ENCODE peak calls at places on chromosome 12, in nine cellular contexts. M is WERI-Rb-1; N is PC-9; Z is upper lobe of right lung; O is cardiac muscle cell; G is prostate gland; X is Panc1; E is A549; W is CD4-positive, alpha-beta T cell. C is an unnamed sample.

GRCh38 chr12:4781212-4781611 is 61.0 kb downstream of the GALNT8 start:
- DNase-seq in X (no peak), W (no peak), N (no peak), E (no peak), M (no peak), G (no peak), Z (no peak), O (no peak), C (no peak)

GRCh38 chr12:80648866-80649265 is 58.6 kb upstream of the MYF6 start:
- DNase-seq in Z (no peak), W (no peak), N (no peak), X (no peak), E (no peak), O (no peak), M (no peak), G (no peak), C (no peak)

GRCh38 chr12:16003460-16003859 is 92.3 kb downstream of the DERA start:
- DNase-seq in G (no peak), X (no peak), O (no peak), E (no peak), M (no peak), N (no peak), W (no peak), Z (no peak), C (no peak)

GRCh38 chr12:47074757-47075156 is 4.7 kb upstream of the PCED1B start:
- DNase-seq in N (no peak), Z (no peak), X (no peak), O (no peak), G (no peak), E (no peak), M (no peak), W (no peak), C (no peak)

GRCh38 chr12:63930971-63931370 is 86.5 kb downstream of the SRGAP1 start:
- DNase-seq in W (no peak), X (no peak), O (no peak), M (no peak), Z (no peak), G (no peak), N (no peak), E (no peak), C (no peak)

GRCh38 chr12:5748027-5748426 is 197.0 kb downstream of the ANO2 start:
- DNase-seq in Z (no peak), N (no peak), W (no peak), M (no peak), E (no peak), G (no peak), X (no peak), O (no peak), C (no peak)

GRCh38 chr12:23342407-23342806 is 607.1 kb downstream of the SOX5 start:
- DNase-seq in O (no peak), E (no peak), G (no peak), W (no peak), X (no peak), Z (no peak), N (no peak), M (no peak), C (no peak)

GRCh38 chr12:91974541-91974940 is 171.1 kb downstream of the BTG1 start:
- DNase-seq in O (no peak), W (no peak), G (no peak), X (no peak), E (no peak), Z (no peak), M (peak; percentile 65), N (no peak), C (no peak)

GRCh38 chr12:59626382-59626781 is 30.6 kb downstream of the SLC16A7 start:
- DNase-seq in N (peak; percentile 42), M (no peak), W (no peak), X (no peak), G (no peak), E (no peak), O (no peak), Z (no peak), C (no peak)

GRCh38 chr12:47271800-47272230 is 192.1 kb upstream of the AMIGO2 start:
- DNase-seq in O (no peak), Z (no peak), E (peak; percentile 35), N (no peak), W (no peak), G (no peak), M (no peak), X (no peak), C (no peak)

GRCh38 chr12:14948672-14949071 is 10.3 kb upstream of the ERP27 start:
- DNase-seq in G (no peak), O (peak; percentile 53), Z (no peak), X (no peak), N (no peak), M (no peak), E (peak; percentile 44), W (no peak), C (no peak)

GRCh38 chr12:88401153-88401552 is 179.1 kb downstream of the KITLG start:
- DNase-seq in X (no peak), Z (no peak), W (no peak), M (no peak), N (peak; percentile 42), E (no peak), G (no peak), O (no peak), C (no peak)

GRCh38 chr12:19171731-19172130 is 42.2 kb downstream of the PLEKHA5 start:
- DNase-seq in X (no peak), E (no peak), W (no peak), G (no peak), O (peak; percentile 16), N (no peak), M (no peak), Z (no peak), C (no peak)

GRCh38 chr12:117692512-117692911 is 276.3 kb downstream of the KSR2 start:
- DNase-seq in E (no peak), N (no peak), Z (no peak), G (no peak), O (no peak), M (no peak), X (no peak), W (no peak), C (no peak)

GRCh38 chr12:108597559-108598471 is at the start of gene TMEM119:
- DNase-seq in W (no peak), X (no peak), N (no peak), O (no peak), G (no peak), E (no peak), Z (no peak), M (peak; percentile 32), C (no peak)

GRCh38 chr12:43858096-43858495 is 22.2 kb downstream of the TMEM117 start:
- DNase-seq in M (no peak), W (no peak), N (no peak), X (no peak), O (no peak), Z (no peak), E (no peak), G (no peak), C (no peak)

GRCh38 chr12:62732861-62733427 is 202.0 kb downstream of the PPM1H start:
- DNase-seq in O (no peak), G (no peak), W (no peak), X (no peak), M (no peak), E (peak; percentile 92), Z (no peak), N (peak; percentile 79), C (no peak)

GRCh38 chr12:92502417-92503028 is 200.3 kb upstream of the PLEKHG7 start:
- DNase-seq in X (no peak), G (no peak), N (no peak), E (peak; percentile 35), W (no peak), O (no peak), M (no peak), Z (no peak), C (no peak)

GRCh38 chr12:76878899-76879709 is at the start of gene CSRP2:
- DNase-seq in W (peak; percentile 36), Z (peak; percentile 93), O (peak; percentile 98), M (peak; percentile 93), X (peak; percentile 13), G (peak; percentile 91), E (peak; percentile 91), N (peak; percentile 57), C (no peak)

GRCh38 chr12:107591095-107591375 is 94.6 kb upstream of the PWP1 start:
- DNase-seq in X (no peak), O (no peak), E (no peak), W (no peak), N (no peak), Z (no peak), M (no peak), G (no peak), C (no peak)

GRCh38 chr12:108455706-108456105 is 59.4 kb upstream of the FICD start:
- DNase-seq in W (no peak), E (no peak), O (no peak), M (no peak), Z (no peak), G (no peak), N (no peak), X (no peak), C (no peak)

GRCh38 chr12:97148941-97149559 is 242.0 kb downstream of the NEDD1 start:
- DNase-seq in G (peak; percentile 44), E (peak; percentile 57), X (peak; percentile 51), O (peak; percentile 74), M (peak; percentile 73), W (peak; percentile 18), Z (peak; percentile 83), N (no peak), C (no peak)

GRCh38 chr12:116200812-116201211 is 76.7 kb downstream of the MED13L start:
- DNase-seq in X (no peak), O (no peak), W (no peak), G (no peak), M (no peak), E (no peak), N (no peak), Z (no peak), C (no peak)

GRCh38 chr12:12901158-12901791 is 9.9 kb downstream of the GPRC5A start:
- DNase-seq in W (no peak), G (no peak), Z (no peak), M (peak; percentile 77), N (peak; percentile 86), E (peak; percentile 87), X (no peak), O (no peak), C (no peak)
- H3K27ac ChIP-seq in W (no peak overlapping the region), G (peak overlapping the region; percentile 44), Z (peak overlapping the region; percentile 58), M (peak overlapping the region; percentile 69), N (peak overlapping the region; percentile 76), E (peak overlapping the region; percentile 84), X (peak overlapping the region; percentile 96), O (no peak overlapping the region), C (no peak overlapping the region)

GRCh38 chr12:1566449-1567135 is 27.8 kb downstream of the FBXL14 start:
- DNase-seq in M (no peak), O (peak; percentile 50), X (no peak), E (no peak), Z (no peak), W (no peak), G (peak; percentile 61), N (peak; percentile 32), C (no peak)
- H3K27ac ChIP-seq in M (no peak overlapping the region), O (no peak overlapping the region), X (no peak overlapping the region), E (no peak overlapping the region), Z (no peak overlapping the region), W (no peak overlapping the region), G (no peak overlapping the region), N (no peak overlapping the region), C (no peak overlapping the region)

GRCh38 chr12:94587266-94588241 is 62.8 kb downstream of the TMCC3 start:
- DNase-seq in M (no peak), O (no peak), W (no peak), N (no peak), X (no peak), Z (no peak), E (no peak), G (no peak), C (no peak)
- H3K27ac ChIP-seq in M (no peak overlapping the region), O (no peak overlapping the region), W (no peak overlapping the region), N (no peak overlapping the region), X (no peak overlapping the region), Z (peak overlapping the region; percentile 20), E (no peak overlapping the region), G (no peak overlapping the region), C (no peak overlapping the region)

GRCh38 chr12:53213348-53213747 is 6.3 kb upstream of the ITGB7 start:
- DNase-seq in W (peak; percentile 84), M (peak; percentile 89), N (no peak), X (no peak), E (peak; percentile 81), Z (peak; percentile 92), G (peak; percentile 78), O (peak; percentile 87), C (peak; percentile 47)
- H3K27ac ChIP-seq in W (no peak overlapping the region), M (no peak overlapping the region), N (no peak overlapping the region), X (no peak overlapping the region), E (no peak overlapping the region), Z (no peak overlapping the region), G (no peak overlapping the region), O (no peak overlapping the region), C (no peak overlapping the region)

C was measured in caudate nucleus.